ENCODE peak calls at places on chromosomes 7 and 10, in six cellular contexts. One of them, this sample, is unnamed.

GRCh38 chr10:2077231-2077630 is 339.9 kb upstream of the ADARB2 start:
- DNase-seq in IMR-90: no peak
- DNase-seq in H9: no peak
- DNase-seq in neuronal stem cell: no peak
- DNase-seq in H1: no peak
- DNase-seq in mesenchymal stem cell: no peak
- DNase-seq in this sample: no peak

GRCh38 chr7:19305698-19306097 is 160.5 kb upstream of the FERD3L start:
- DNase-seq in IMR-90: no peak
- DNase-seq in H9: no peak
- DNase-seq in neuronal stem cell: no peak
- DNase-seq in H1: no peak
- DNase-seq in mesenchymal stem cell: no peak
- DNase-seq in this sample: no peak

GRCh38 chr7:104982308-104982755 is 31.7 kb upstream of the KMT2E start:
- DNase-seq in IMR-90: no peak
- DNase-seq in H9: no peak
- DNase-seq in neuronal stem cell: no peak
- DNase-seq in H1: no peak
- DNase-seq in mesenchymal stem cell: peak
- DNase-seq in this sample: peak

GRCh38 chr7:17633099-17633498 is 307.2 kb downstream of the SNX13 start:
- DNase-seq in IMR-90: peak
- DNase-seq in H9: no peak
- DNase-seq in neuronal stem cell: no peak
- DNase-seq in H1: no peak
- DNase-seq in mesenchymal stem cell: peak
- DNase-seq in this sample: peak

GRCh38 chr7:152459724-152460251 is 24.0 kb upstream of the KMT2C start:
- DNase-seq in IMR-90: peak
- DNase-seq in H9: no peak
- DNase-seq in neuronal stem cell: no peak
- DNase-seq in H1: no peak
- DNase-seq in mesenchymal stem cell: peak
- DNase-seq in this sample: peak

GRCh38 chr10:114306116-114306973 is 67.3 kb downstream of the VWA2 start:
- DNase-seq in IMR-90: peak
- DNase-seq in H9: no peak
- DNase-seq in neuronal stem cell: no peak
- DNase-seq in H1: no peak
- DNase-seq in mesenchymal stem cell: peak
- DNase-seq in this sample: peak

GRCh38 chr10:76632158-76633051 is 1005.2 kb downstream of the KCNMA1 start:
- DNase-seq in IMR-90: no peak
- DNase-seq in H9: peak
- DNase-seq in neuronal stem cell: no peak
- DNase-seq in H1: peak
- DNase-seq in mesenchymal stem cell: no peak
- DNase-seq in this sample: peak

GRCh38 chr10:17910144-17910789 is 41.5 kb upstream of the SLC39A12 start:
- DNase-seq in IMR-90: peak
- DNase-seq in H9: peak
- DNase-seq in neuronal stem cell: peak
- DNase-seq in H1: peak
- DNase-seq in mesenchymal stem cell: peak
- DNase-seq in this sample: peak

GRCh38 chr7:54932818-54933543 is 85.8 kb upstream of the EGFR start:
- DNase-seq in IMR-90: peak
- DNase-seq in H9: peak
- DNase-seq in neuronal stem cell: peak
- DNase-seq in H1: peak
- DNase-seq in mesenchymal stem cell: peak
- DNase-seq in this sample: peak

GRCh38 chr7:152588350-152588749 is 87.6 kb downstream of the XRCC2 start:
- DNase-seq in IMR-90: peak
- DNase-seq in H9: no peak
- DNase-seq in neuronal stem cell: no peak
- DNase-seq in H1: no peak
- DNase-seq in mesenchymal stem cell: peak
- DNase-seq in this sample: peak

GRCh38 chr7:87151002-87151505 is 1.2 kb upstream of the DMTF1 start:
- DNase-seq in IMR-90: no peak
- DNase-seq in H9: no peak
- DNase-seq in neuronal stem cell: no peak
- DNase-seq in H1: no peak
- DNase-seq in mesenchymal stem cell: no peak
- DNase-seq in this sample: no peak
- H2BK15ac ChIP-seq in IMR-90: no peak
- H2BK15ac ChIP-seq in H9: no peak
- H2BK15ac ChIP-seq in neuronal stem cell: no peak
- H2BK15ac ChIP-seq in H1: no peak
- H2BK15ac ChIP-seq in mesenchymal stem cell: no peak
- H2BK15ac ChIP-seq in this sample: no peak

DNA sequence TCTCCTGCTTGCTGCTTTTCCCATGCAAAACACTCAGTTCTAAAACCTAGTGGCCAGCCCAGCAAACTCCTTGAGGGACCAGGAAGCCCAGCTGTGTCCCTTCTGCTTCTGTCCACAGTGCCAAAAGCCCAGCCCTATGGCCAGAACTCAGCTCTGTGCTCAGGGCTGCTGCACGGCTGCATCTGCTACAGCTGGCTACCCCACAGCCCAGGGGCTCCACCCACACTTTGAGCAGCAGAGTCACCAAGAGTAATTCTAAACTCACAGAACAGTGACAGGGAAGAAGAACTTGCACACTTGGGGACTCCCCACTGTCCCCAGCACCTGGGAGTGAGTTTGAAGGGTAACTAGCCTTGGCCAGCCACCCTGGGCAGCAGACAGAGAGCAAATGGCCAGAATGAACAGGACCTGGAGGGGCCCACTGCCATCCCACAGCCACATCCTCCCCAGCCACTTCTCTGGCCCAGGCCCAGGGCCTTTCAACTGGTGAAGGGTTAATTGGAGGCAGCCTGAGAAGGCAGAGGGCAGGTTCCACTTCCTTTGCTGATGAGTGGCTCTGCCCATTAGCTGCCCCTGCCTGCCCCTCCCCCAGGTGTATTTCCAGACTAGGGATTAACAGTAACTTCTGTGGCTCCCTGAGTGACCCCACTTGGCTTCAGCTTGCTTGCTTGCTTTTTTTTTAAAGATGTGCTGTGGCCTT is 28.1 kb upstream of the TRIM8 start:
- DNase-seq in IMR-90: no peak
- DNase-seq in H9: no peak
- DNase-seq in neuronal stem cell: no peak
- DNase-seq in H1: no peak
- DNase-seq in mesenchymal stem cell: peak
- DNase-seq in this sample: no peak
- H2BK15ac ChIP-seq in IMR-90: no peak
- H2BK15ac ChIP-seq in H9: no peak
- H2BK15ac ChIP-seq in neuronal stem cell: no peak
- H2BK15ac ChIP-seq in H1: no peak
- H2BK15ac ChIP-seq in mesenchymal stem cell: peak
- H2BK15ac ChIP-seq in this sample: no peak

GRCh38 chr10:130993612-130994011 is 317.9 kb downstream of the TCERG1L start:
- DNase-seq in IMR-90: no peak
- DNase-seq in H9: no peak
- DNase-seq in neuronal stem cell: no peak
- DNase-seq in H1: no peak
- DNase-seq in mesenchymal stem cell: no peak
- DNase-seq in this sample: no peak
- H2BK15ac ChIP-seq in IMR-90: no peak
- H2BK15ac ChIP-seq in H9: no peak
- H2BK15ac ChIP-seq in neuronal stem cell: no peak
- H2BK15ac ChIP-seq in H1: no peak
- H2BK15ac ChIP-seq in mesenchymal stem cell: no peak
- H2BK15ac ChIP-seq in this sample: no peak

DNA sequence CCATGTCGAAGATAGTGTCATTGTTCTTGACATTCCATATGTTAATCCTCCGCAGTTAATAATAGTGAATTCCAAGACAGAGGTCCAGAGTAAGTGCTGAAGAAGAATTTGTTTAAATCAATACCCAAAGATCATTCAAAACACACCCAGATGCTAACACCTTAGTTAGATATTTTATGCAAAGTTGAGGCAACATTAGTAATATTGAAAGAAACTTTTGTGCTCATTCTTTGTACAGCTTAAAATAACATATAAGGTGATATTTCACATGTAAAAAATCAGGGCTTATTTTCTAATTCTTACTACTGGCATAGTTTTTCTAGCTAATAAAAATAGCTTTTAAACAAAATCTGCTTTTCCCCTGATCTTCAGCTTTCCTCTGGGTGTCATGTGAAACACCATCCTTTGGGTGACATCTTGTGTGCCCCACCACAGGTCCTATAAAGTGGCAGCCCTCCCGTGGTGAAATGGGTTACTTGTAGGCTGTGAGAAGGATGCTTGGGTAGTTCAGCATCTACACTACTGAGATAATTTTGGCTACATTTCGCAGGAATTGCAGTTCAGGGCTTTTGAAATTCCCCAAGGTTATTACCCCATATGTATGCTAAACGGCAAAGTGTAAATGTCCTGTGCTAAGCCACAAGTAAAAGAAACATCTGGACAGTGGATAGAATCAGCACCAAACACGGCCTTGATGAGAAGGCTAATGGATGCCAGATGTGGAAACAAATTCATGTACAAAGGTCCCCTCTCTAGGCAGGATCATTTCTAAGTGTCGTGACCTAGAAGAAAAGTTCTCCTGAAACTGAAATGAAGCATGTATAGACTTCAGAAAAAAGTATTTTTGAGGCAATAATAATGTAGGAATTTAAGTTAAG is 105.4 kb downstream of the GRM3 start:
- DNase-seq in IMR-90: no peak
- DNase-seq in H9: no peak
- DNase-seq in neuronal stem cell: no peak
- DNase-seq in H1: no peak
- DNase-seq in mesenchymal stem cell: no peak
- DNase-seq in this sample: no peak
- H2BK15ac ChIP-seq in IMR-90: no peak
- H2BK15ac ChIP-seq in H9: no peak
- H2BK15ac ChIP-seq in neuronal stem cell: no peak
- H2BK15ac ChIP-seq in H1: no peak
- H2BK15ac ChIP-seq in mesenchymal stem cell: no peak
- H2BK15ac ChIP-seq in this sample: no peak

GRCh38 chr7:8396294-8396693 is 37.1 kb upstream of the NXPH1 start:
- DNase-seq in IMR-90: no peak
- DNase-seq in H9: no peak
- DNase-seq in neuronal stem cell: no peak
- DNase-seq in H1: no peak
- DNase-seq in mesenchymal stem cell: no peak
- DNase-seq in this sample: no peak
- H2BK15ac ChIP-seq in IMR-90: no peak
- H2BK15ac ChIP-seq in H9: no peak
- H2BK15ac ChIP-seq in neuronal stem cell: no peak
- H2BK15ac ChIP-seq in H1: no peak
- H2BK15ac ChIP-seq in mesenchymal stem cell: no peak
- H2BK15ac ChIP-seq in this sample: no peak

GRCh38 chr7:28738384-28738783 is 219.7 kb downstream of the TRIL start:
- DNase-seq in IMR-90: peak
- DNase-seq in H9: no peak
- DNase-seq in neuronal stem cell: no peak
- DNase-seq in H1: no peak
- DNase-seq in mesenchymal stem cell: peak
- DNase-seq in this sample: no peak
- H2BK15ac ChIP-seq in IMR-90: no peak
- H2BK15ac ChIP-seq in H9: no peak
- H2BK15ac ChIP-seq in neuronal stem cell: no peak
- H2BK15ac ChIP-seq in H1: peak
- H2BK15ac ChIP-seq in mesenchymal stem cell: no peak
- H2BK15ac ChIP-seq in this sample: no peak